ENCODE peak calls at places on chromosomes 1 and 21, in ten cellular contexts. Z is Panc1, X is SK-N-SH, E is spleen, A is breast epithelium, L is transverse colon, P is sigmoid colon, G is HCT116, B is suprapubic skin, T is H1. Q is an unnamed sample.

GRCh38 chr21:25493722-25494121 is 113.6 kb downstream of the MRPL39 start:
- DNase-seq in Z (no peak), X (no peak), E (no peak), A (no peak), L (no peak), P (no peak), G (no peak), B (no peak), T (no peak), Q (no peak)

GRCh38 chr21:31862078-31862477 is 10.7 kb upstream of the HUNK start:
- DNase-seq in Z (no peak), X (no peak), E (no peak), A (no peak), L (no peak), P (no peak), G (no peak), B (no peak), T (no peak), Q (no peak)

GRCh38 chr1:100034465-100034864 is 64.7 kb downstream of the SLC35A3 start:
- DNase-seq in Z (no peak), X (peak), E (no peak), A (no peak), L (no peak), P (no peak), G (no peak), B (no peak), T (no peak), Q (no peak)

GRCh38 chr1:19400875-19401854 is 84.2 kb downstream of the CAPZB start:
- DNase-seq in Z (no peak), X (no peak), E (no peak), A (no peak), L (no peak), P (no peak), G (no peak), B (no peak), T (no peak), Q (no peak)

GRCh38 chr1:206704239-206704638 is 19.5 kb downstream of the MAPKAPK2 start:
- DNase-seq in Z (no peak), X (no peak), E (no peak), A (no peak), L (no peak), P (peak), G (no peak), B (no peak), T (no peak), Q (no peak)

GRCh38 chr1:94755675-94756074 is 64.5 kb upstream of the SLC44A3 start:
- DNase-seq in Z (no peak), X (peak), E (no peak), A (no peak), L (no peak), P (peak), G (no peak), B (no peak), T (no peak), Q (no peak)

GRCh38 chr1:167043752-167044488 is 46.3 kb downstream of the GPA33 start:
- DNase-seq in Z (no peak), X (peak), E (peak), A (peak), L (peak), P (peak), G (no peak), B (no peak), T (no peak), Q (peak)

GRCh38 chr1:169202836-169203235 is 96.3 kb downstream of the ATP1B1 start:
- DNase-seq in Z (no peak), X (no peak), E (no peak), A (no peak), L (no peak), P (no peak), G (no peak), B (no peak), T (no peak), Q (no peak)

GRCh38 chr1:52288286-52288685 is 77.7 kb downstream of the CC2D1B start:
- DNase-seq in Z (no peak), X (no peak), E (no peak), A (no peak), L (no peak), P (no peak), G (peak), B (no peak), T (no peak), Q (no peak)

GRCh38 chr1:63593887-63594617 is 841 bp downstream of the PGM1 start:
- DNase-seq in Z (peak), X (peak), E (peak), A (peak), L (peak), P (peak), G (peak), B (peak), T (peak), Q (peak)

GRCh38 chr1:158506369-158506987 is 34.5 kb downstream of the OR10R2 start:
- DNase-seq in Z (no peak), X (peak), E (no peak), A (no peak), L (peak), P (no peak), G (no peak), B (no peak), T (peak), Q (no peak)

GRCh38 chr1:33641099-33641830 is 168.8 kb downstream of the ZSCAN20 start:
- DNase-seq in Z (peak), X (no peak), E (no peak), A (no peak), L (no peak), P (no peak), G (peak), B (no peak), T (peak), Q (no peak)

GRCh38 chr1:182213163-182213562 is 151.7 kb upstream of the ZNF648 start:
- DNase-seq in Z (no peak), X (no peak), E (no peak), A (no peak), L (no peak), P (no peak), G (no peak), B (no peak), T (no peak), Q (no peak)

GRCh38 chr1:5947071-5947821 is 45.0 kb downstream of the NPHP4 start:
- DNase-seq in Z (no peak), X (no peak), E (no peak), A (no peak), L (no peak), P (no peak), G (no peak), B (peak), T (peak), Q (peak)

GRCh38 chr1:168921514-168922106 is 184.9 kb upstream of the ATP1B1 start:
- DNase-seq in Z (no peak), X (no peak), E (no peak), A (no peak), L (no peak), P (no peak), G (no peak), B (no peak), T (no peak), Q (no peak)

GRCh38 chr1:109096110-109096509 is 5.5 kb downstream of the TMEM167B start:
- DNase-seq in Z (no peak), X (no peak), E (no peak), A (no peak), L (no peak), P (no peak), G (no peak), B (no peak), T (no peak), Q (no peak)

GRCh38 chr21:35933466-35933865 is 126.9 kb downstream of the SETD4 start:
- DNase-seq in Z (no peak), X (no peak), E (no peak), A (no peak), L (peak), P (peak), G (peak), B (no peak), T (no peak), Q (no peak)

GRCh38 chr1:121595089-121595488 is 410.3 kb downstream of the SRGAP2C start:
- DNase-seq in Z (no peak), X (no peak), E (no peak), A (no peak), L (no peak), P (no peak), G (no peak), B (no peak), T (no peak), Q (no peak)

DNA sequence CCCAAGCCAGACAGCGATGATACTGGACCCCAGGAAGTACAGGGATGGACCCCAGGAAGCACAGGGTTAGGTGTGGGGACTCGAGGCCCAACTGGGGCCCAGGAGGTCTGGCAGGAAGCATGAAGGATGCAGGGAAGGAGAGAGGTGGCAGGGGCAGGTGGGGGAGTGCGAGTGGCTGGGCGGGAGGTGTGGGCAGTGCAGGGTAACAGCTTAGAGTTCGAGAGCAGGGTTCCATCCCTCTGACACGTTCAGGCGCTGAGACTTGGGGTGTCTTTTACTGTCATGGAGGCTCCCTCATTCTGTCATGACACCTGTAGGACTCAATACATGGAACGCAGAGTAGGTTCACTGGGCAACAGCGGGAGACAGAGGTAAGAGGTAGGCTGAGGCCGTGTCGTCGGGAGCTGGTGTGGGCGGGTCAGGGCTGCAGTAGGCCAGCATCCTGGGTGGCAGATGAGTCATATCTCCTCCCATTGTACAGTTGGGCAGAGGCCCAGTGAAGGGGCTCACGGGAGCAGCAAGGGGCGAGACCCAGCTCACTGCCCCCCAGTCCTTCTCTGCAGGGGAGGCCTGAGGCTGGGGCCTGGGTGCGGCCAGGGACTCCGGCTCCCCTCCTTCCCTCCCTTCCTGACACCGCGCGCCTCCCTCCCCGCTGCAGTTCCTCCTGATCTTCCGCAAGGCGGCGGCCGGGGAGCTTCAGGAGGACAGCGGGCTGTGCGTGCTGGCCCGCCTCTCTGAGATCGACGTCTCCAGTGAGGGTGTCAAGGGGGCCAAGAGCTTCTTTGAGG is 11.6 kb upstream of the CTRC start:
- DNase-seq in Z (no peak), X (no peak), E (no peak), A (no peak), L (peak), P (peak), G (no peak), B (no peak), T (peak), Q (no peak)
- TF ChIP-seq CTCF in Z (no peak), X (no peak), E (no peak), A (peak), L (peak), P (peak), G (no peak), B (no peak), T (peak), Q (no peak)

GRCh38 chr1:68213843-68214242 is 18.5 kb downstream of the WLS start:
- DNase-seq in Z (no peak), X (peak), E (no peak), A (peak), L (peak), P (peak), G (no peak), B (peak), T (no peak), Q (peak)
- TF ChIP-seq POLR2AphosphoS5 in Z (no peak), X (no peak), E (peak), A (peak), L (peak), P (peak), G (no peak), B (no peak), T (no peak), Q (peak)

GRCh38 chr1:65959896-65960295 is 167.2 kb downstream of the PDE4B start:
- DNase-seq in Z (no peak), X (no peak), E (no peak), A (no peak), L (no peak), P (no peak), G (no peak), B (no peak), T (no peak), Q (peak)
- TF ChIP-seq CTCF in Z (no peak), X (no peak), E (no peak), A (no peak), L (no peak), P (no peak), G (no peak), B (no peak), T (no peak), Q (no peak)

DNA sequence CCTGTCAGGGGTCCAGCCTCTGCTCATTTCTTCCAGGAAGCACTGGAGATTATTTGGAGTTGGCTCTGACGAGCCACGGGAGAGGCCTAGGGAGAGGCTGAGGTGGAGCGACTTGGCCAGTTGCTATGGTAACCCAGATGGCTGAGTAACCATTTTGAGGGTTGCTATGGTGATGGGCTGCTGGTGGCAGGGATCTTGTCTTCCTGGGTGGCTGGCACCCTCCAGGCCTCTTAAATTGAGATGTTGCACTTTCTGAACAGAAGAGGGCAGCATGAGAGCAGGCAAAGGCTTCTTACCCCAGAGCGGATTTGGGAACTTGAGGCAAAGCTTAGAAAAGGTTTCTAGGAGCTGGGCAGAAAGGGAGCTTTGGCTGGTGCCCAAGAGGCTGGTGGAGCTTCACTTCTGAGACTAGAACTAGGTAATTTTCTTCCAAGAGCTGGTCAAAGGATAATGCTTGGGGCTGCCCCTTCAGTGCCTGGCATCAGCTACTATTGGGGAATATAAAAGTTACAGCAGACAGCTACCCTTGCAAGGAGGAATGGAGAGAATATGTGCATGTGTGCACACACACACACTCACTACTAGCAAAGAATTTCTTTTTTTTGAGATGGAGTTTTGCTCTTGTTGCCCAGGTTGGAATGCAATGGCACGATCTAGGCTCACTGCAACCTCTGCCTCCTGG is 72.6 kb downstream of the NDUFS5 start:
- DNase-seq in Z (no peak), X (peak), E (no peak), A (no peak), L (peak), P (peak), G (peak), B (no peak), T (peak), Q (peak)
- TF ChIP-seq POLR2AphosphoS5 in Z (no peak), X (no peak), E (peak), A (no peak), L (no peak), P (no peak), G (no peak), B (no peak), T (no peak), Q (no peak)

GRCh38 chr1:40059292-40059959 is 18.9 kb downstream of the CAP1 start:
- DNase-seq in Z (no peak), X (no peak), E (no peak), A (no peak), L (peak), P (no peak), G (no peak), B (no peak), T (no peak), Q (no peak)
- TF ChIP-seq CTCF in Z (no peak), X (no peak), E (no peak), A (no peak), L (no peak), P (no peak), G (no peak), B (no peak), T (peak), Q (no peak)

GRCh38 chr1:165034136-165034535 is 322.4 kb downstream of the LMX1A start:
- DNase-seq in Z (no peak), X (no peak), E (no peak), A (no peak), L (no peak), P (no peak), G (no peak), B (no peak), T (no peak), Q (no peak)
- TF ChIP-seq POLR2AphosphoS5 in Z (no peak), X (no peak), E (no peak), A (no peak), L (no peak), P (no peak), G (no peak), B (no peak), T (no peak), Q (no peak)

GRCh38 chr1:199029401-199029800 is 390.6 kb downstream of the PTPRC start:
- DNase-seq in Z (no peak), X (no peak), E (no peak), A (no peak), L (no peak), P (no peak), G (no peak), B (no peak), T (no peak), Q (no peak)
- TF ChIP-seq CTCF in Z (no peak), X (no peak), E (no peak), A (no peak), L (no peak), P (no peak), G (no peak), B (no peak), T (no peak), Q (no peak)

GRCh38 chr1:244365821-244366220 is 85.9 kb downstream of the ADSS2 start:
- DNase-seq in Z (no peak), X (no peak), E (no peak), A (no peak), L (no peak), P (no peak), G (no peak), B (no peak), T (no peak), Q (no peak)

GRCh38 chr1:244369256-244370057 is 82.3 kb downstream of the ADSS2 start:
- DNase-seq in Z (no peak), X (no peak), E (no peak), A (no peak), L (peak), P (no peak), G (no peak), B (no peak), T (no peak), Q (peak)

GRCh38 chr1:244370060-244370637 is 81.6 kb downstream of the ADSS2 start:
- DNase-seq in Z (no peak), X (no peak), E (no peak), A (no peak), L (no peak), P (no peak), G (no peak), B (no peak), T (no peak), Q (no peak)

GRCh38 chr1:244367399-244368114 is 84.2 kb downstream of the ADSS2 start:
- DNase-seq in Z (no peak), X (no peak), E (no peak), A (no peak), L (no peak), P (no peak), G (no peak), B (no peak), T (no peak), Q (no peak)

GRCh38 chr1:244368279-244368678 is 83.4 kb downstream of the ADSS2 start:
- DNase-seq in Z (no peak), X (no peak), E (no peak), A (no peak), L (no peak), P (no peak), G (no peak), B (no peak), T (no peak), Q (no peak)
- TF ChIP-seq POLR2AphosphoS5 in Z (no peak), X (no peak), E (no peak), A (no peak), L (no peak), P (no peak), G (no peak), B (no peak), T (no peak), Q (no peak)